ENCODE peak calls at places on chromosomes 11 and 22, in eight cellular contexts. U is CD8-positive, alpha-beta memory T cell; T is tibial nerve; H is ovary; Z is hepatocyte; I is neuronal stem cell; C is upper lobe of left lung; M is OCI-LY7. Y is an unnamed sample. For H3K9me3, the result is how much of the 10 kb centered on the place peaks cover.

GRCh38 chr11:2136209-2136951 is 2.8 kb downstream of the IGF2 start:
- DNase-seq in T (no peak), M (no peak), C (no peak), I (no peak), H (peak), Z (no peak), U (no peak), Y (no peak)

GRCh38 chr22:23651676-23652075 is 19.6 kb upstream of the DRICH1 start:
- DNase-seq in Z (no peak), H (no peak), T (no peak), U (no peak), I (no peak), M (no peak), C (no peak), Y (no peak)

GRCh38 chr11:57515332-57516060 is at the start of gene SLC43A1:
- DNase-seq in T (peak), I (no peak), C (peak), M (peak), U (no peak), H (peak), Z (peak), Y (no peak)

GRCh38 chr11:96259053-96259837 is 83.8 kb downstream of the MAML2 start:
- DNase-seq in I (no peak), C (no peak), T (no peak), U (no peak), Z (peak), M (peak), H (no peak), Y (no peak)

GRCh38 chr11:24509114-24509513 is 12.3 kb downstream of the LUZP2 start:
- DNase-seq in T (no peak), U (no peak), H (no peak), Z (no peak), I (no peak), M (no peak), C (no peak), Y (no peak)

GRCh38 chr22:17581631-17582030 is 18.3 kb downstream of the SLC25A18 start:
- DNase-seq in U (no peak), T (no peak), H (no peak), M (no peak), I (no peak), Z (no peak), C (no peak), Y (no peak)

GRCh38 chr11:134584001-134584561 is 172.0 kb upstream of the B3GAT1 start:
- DNase-seq in T (no peak), Z (no peak), I (no peak), M (no peak), H (no peak), U (no peak), C (no peak), Y (no peak)

GRCh38 chr11:120344302-120345004 is 8.2 kb downstream of the ARHGEF12 start:
- DNase-seq in I (no peak), T (no peak), H (no peak), Z (no peak), C (no peak), U (peak), M (peak), Y (no peak)

GRCh38 chr11:61795459-61795858 is 2.7 kb downstream of the FEN1 start:
- DNase-seq in M (no peak), I (no peak), T (no peak), Z (no peak), U (no peak), C (no peak), H (peak), Y (no peak)

GRCh38 chr22:46202897-46203589 is 47.0 kb downstream of the CDPF1 start:
- DNase-seq in I (no peak), C (no peak), M (no peak), H (no peak), Z (peak), T (no peak), U (no peak), Y (no peak)

GRCh38 chr11:119108857-119109221 is 1.7 kb downstream of the C2CD2L start:
- DNase-seq in T (no peak), C (no peak), Z (peak), U (no peak), I (no peak), H (no peak), M (no peak), Y (no peak)

GRCh38 chr22:41939981-41940852 is 6.7 kb downstream of the CENPM start:
- DNase-seq in U (peak), M (peak), Z (no peak), H (no peak), I (no peak), C (peak), T (no peak), Y (peak)

GRCh38 chr22:39593061-39593930 is 22.7 kb downstream of the CACNA1I start:
- DNase-seq in Z (no peak), T (no peak), H (peak), M (no peak), U (no peak), C (no peak), I (no peak), Y (no peak)

GRCh38 chr11:115430345-115430744 is 73.9 kb downstream of the CADM1 start:
- DNase-seq in Z (no peak), U (no peak), C (no peak), M (no peak), I (no peak), H (no peak), T (no peak), Y (no peak)

GRCh38 chr11:134065381-134065780 is 3.5 kb upstream of the JAM3 start:
- DNase-seq in C (no peak), T (no peak), M (no peak), Z (no peak), I (no peak), U (no peak), H (no peak), Y (no peak)

GRCh38 chr11:105935791-105936190 is 86.2 kb downstream of the MSANTD4 start:
- DNase-seq in C (no peak), I (no peak), Z (no peak), U (no peak), H (no peak), M (no peak), T (no peak), Y (no peak)

GRCh38 chr11:27227744-27228143 is 135.3 kb downstream of the CCDC34 start:
- DNase-seq in M (no peak), I (no peak), C (no peak), Z (no peak), H (no peak), T (no peak), U (no peak), Y (no peak)

GRCh38 chr11:109522116-109522755 is 100.2 kb downstream of the C11orf87 start:
- DNase-seq in M (no peak), H (no peak), I (no peak), U (no peak), Z (no peak), C (no peak), T (no peak), Y (no peak)
- H3K27ac ChIP-seq in M (no peak), H (no peak), I (no peak), U (no peak), Z (no peak), C (no peak), T (no peak), Y (no peak)

GRCh38 chr11:87724358-87724757 is 450.9 kb downstream of the RAB38 start:
- DNase-seq in T (no peak), H (no peak), C (no peak), M (no peak), U (no peak), Z (no peak), I (no peak), Y (no peak)

GRCh38 chr11:87722756-87723599 is 452.3 kb downstream of the RAB38 start:
- DNase-seq in T (no peak), U (no peak), Z (peak), M (peak), I (no peak), H (no peak), C (peak), Y (no peak)

GRCh38 chr11:87719311-87720073 is 455.8 kb downstream of the RAB38 start:
- DNase-seq in H (no peak), T (no peak), I (no peak), M (no peak), U (no peak), Z (no peak), C (no peak), Y (no peak)
- H3K4me3 ChIP-seq in H (no peak), T (no peak), I (no peak), M (no peak), U (no peak), Z (no peak), C (no peak), Y (no peak)

GRCh38 chr11:34343153-34343552 is 14.7 kb downstream of the ABTB2 start:
- DNase-seq in M (no peak), U (no peak), C (no peak), Z (no peak), T (no peak), I (no peak), H (no peak), Y (no peak)
- H3K9me3 ChIP-seq in M (under half), U (under half), C (under half), Z (under half), T (under half), I (under half), H (under half), Y (under half)

DNA sequence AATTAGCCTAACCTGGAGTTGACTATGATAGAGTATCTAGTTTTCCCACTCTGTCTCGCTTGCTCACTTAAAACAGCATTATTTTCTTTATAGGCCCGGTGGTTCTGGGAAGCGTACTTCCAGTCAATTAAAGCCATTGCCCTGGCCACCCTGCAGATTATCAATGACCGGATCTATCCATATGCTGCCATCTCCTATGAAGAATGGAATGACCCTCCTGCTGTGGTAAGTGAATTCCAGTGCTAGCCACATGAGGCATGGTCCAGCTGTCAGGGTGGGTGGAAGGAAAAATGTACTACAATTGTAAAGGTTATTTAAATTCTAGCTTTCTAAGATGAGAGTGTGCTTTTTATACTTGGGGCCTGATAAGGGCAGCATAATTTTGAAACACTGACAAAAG is 76.0 kb downstream of the EXT2 start:
- DNase-seq in U (no peak), Z (no peak), T (no peak), C (no peak), M (no peak), I (no peak), H (no peak), Y (no peak)
- H3K27ac ChIP-seq in U (no peak), Z (no peak), T (no peak), C (no peak), M (no peak), I (no peak), H (no peak), Y (no peak)

GRCh38 chr11:77147668-77148321 is 19.7 kb downstream of the MYO7A start:
- DNase-seq in Z (peak), T (no peak), U (peak), M (no peak), C (peak), H (peak), I (no peak), Y (no peak)
- H3K4me3 ChIP-seq in Z (peak), T (no peak), U (peak), M (no peak), C (peak), H (peak), I (no peak), Y (peak)